ENCODE peak calls at places on chromosomes 11 and 22, in nine cellular contexts. U, S, D, W, E, O, P, V and R are unnamed samples.

GRCh38 chr11:115222218-115222862 is 281.9 kb downstream of the CADM1 start:
- DNase-seq in O (peak; percentile 54), V (no peak), S (peak; percentile 98), P (no peak), W (no peak), U (no peak), D (peak; percentile 9), E (no peak), R (no peak)

GRCh38 chr11:111665779-111666178 is 63.5 kb downstream of the SIK2 start:
- DNase-seq in E (no peak), O (peak; percentile 2), S (peak; percentile 71), W (no peak), U (no peak), D (peak; percentile 15), P (no peak), V (no peak), R (no peak)

GRCh38 chr22:29116397-29117123 is 43.7 kb downstream of the KREMEN1 start:
- DNase-seq in U (no peak), E (no peak), O (no peak), V (no peak), P (no peak), D (no peak), W (no peak), S (peak; percentile 84), R (no peak)

GRCh38 chr11:15248749-15249148 is 134.0 kb downstream of the INSC start:
- DNase-seq in V (no peak), W (no peak), E (no peak), P (no peak), U (no peak), D (no peak), O (no peak), S (no peak), R (no peak)

GRCh38 chr11:78290293-78291176 is 101.8 kb downstream of the USP35 start:
- DNase-seq in S (peak; percentile 58), V (peak; percentile 88), D (peak; percentile 42), P (no peak), U (no peak), W (no peak), O (no peak), E (no peak), R (no peak)

GRCh38 chr22:34914871-34915270 is 151.1 kb upstream of the ISX start:
- DNase-seq in P (no peak), O (no peak), W (no peak), E (no peak), V (no peak), S (no peak), D (no peak), U (no peak), R (no peak)

GRCh38 chr11:82557274-82557673 is 176.4 kb downstream of the FAM181B start:
- DNase-seq in D (no peak), E (no peak), O (no peak), P (no peak), W (no peak), U (peak; percentile 28), S (no peak), V (peak; percentile 30), R (no peak)

GRCh38 chr22:32587449-32587848 is 112.8 kb downstream of the FBXO7 start:
- DNase-seq in V (peak; percentile 69), P (no peak), W (peak; percentile 19), U (no peak), S (no peak), D (no peak), E (peak; percentile 93), O (no peak), R (no peak)

GRCh38 chr22:44755956-44756361 is 3.6 kb downstream of the ARHGAP8 start:
- DNase-seq in U (no peak), D (no peak), V (no peak), W (no peak), P (peak; percentile 40), E (no peak), S (no peak), O (no peak), R (peak; percentile 86)

GRCh38 chr11:34757026-34757451 is 136.1 kb downstream of the EHF start:
- DNase-seq in E (no peak), S (no peak), P (no peak), D (no peak), O (no peak), U (no peak), W (no peak), V (no peak), R (no peak)

GRCh38 chr11:111376453-111376871 is 2.6 kb downstream of the POU2AF1 start:
- DNase-seq in E (no peak), U (no peak), O (no peak), P (no peak), D (no peak), S (no peak), V (no peak), W (no peak), R (no peak)

GRCh38 chr22:47324435-47324990 is 562.1 kb downstream of the TBC1D22A start:
- DNase-seq in D (no peak), E (no peak), W (no peak), S (no peak), P (no peak), O (no peak), U (no peak), V (no peak), R (no peak)

GRCh38 chr11:132024587-132025295 is 654.3 kb downstream of the NTM start:
- DNase-seq in S (peak; percentile 89), D (no peak), W (no peak), E (no peak), P (no peak), O (no peak), U (no peak), V (no peak), R (no peak)

GRCh38 chr11:41201156-41201555 is 258.3 kb downstream of the LRRC4C start:
- DNase-seq in P (no peak), D (peak; percentile 8), S (peak; percentile 0), E (no peak), V (no peak), U (no peak), W (no peak), O (no peak), R (peak; percentile 29)

GRCh38 chr11:13216019-13217006 is 61.3 kb upstream of the BMAL1 start:
- DNase-seq in V (no peak), P (peak; percentile 94), O (peak; percentile 91), E (no peak), W (no peak), S (peak; percentile 98), U (no peak), D (no peak), R (no peak)

GRCh38 chr11:721347-721912 is 15.4 kb downstream of the EPS8L2 start:
- DNase-seq in O (no peak), V (no peak), P (no peak), U (no peak), W (no peak), E (no peak), S (no peak), D (no peak), R (no peak)

GRCh38 chr11:105046898-105047579 is 1.9 kb upstream of the CARD16 start:
- DNase-seq in U (no peak), S (peak; percentile 100), P (no peak), E (peak; percentile 18), D (no peak), O (peak; percentile 48), V (no peak), W (peak; percentile 47), R (no peak)

GRCh38 chr22:49924113-49924833 is 5.8 kb downstream of the CRELD2 start:
- DNase-seq in V (no peak), E (no peak), U (no peak), W (no peak), D (no peak), S (no peak), O (no peak), P (no peak), R (no peak)

GRCh38 chr11:67431346-67432249 is 3.3 kb downstream of the RPS6KB2 start:
- DNase-seq in O (no peak), W (no peak), S (no peak), E (no peak), U (no peak), D (no peak), V (no peak), P (no peak), R (no peak)

GRCh38 chr11:67429722-67430121 is 1.4 kb downstream of the RPS6KB2 start:
- DNase-seq in V (no peak), S (no peak), E (no peak), D (no peak), O (no peak), W (no peak), U (no peak), P (no peak), R (no peak)

GRCh38 chr11:67429038-67429668 is 859 bp downstream of the RPS6KB2 start:
- DNase-seq in E (no peak), V (no peak), U (no peak), O (no peak), D (peak; percentile 42), S (no peak), P (no peak), W (no peak), R (no peak)

GRCh38 chr11:67423891-67424613 is 4.2 kb upstream of the RPS6KB2 start:
- DNase-seq in S (no peak), W (no peak), D (no peak), U (no peak), O (no peak), P (no peak), V (no peak), E (no peak), R (no peak)

GRCh38 chr11:67428052-67429001 is at the start of gene RPS6KB2:
- DNase-seq in W (peak; percentile 98), O (peak; percentile 99), U (peak; percentile 99), D (peak; percentile 97), E (peak; percentile 99), P (peak; percentile 94), V (peak; percentile 100), S (peak; percentile 96), R (peak; percentile 99)
- TF ChIP-seq POLR2A in W (peak; percentile 89), O (peak; percentile 82), U (peak; percentile 93), D (peak; percentile 89), E (peak; percentile 95), P (peak; percentile 52), V (peak; percentile 82), S (peak; percentile 83), R (peak; percentile 93)

GRCh38 chr11:114153224-114153623 is 93.7 kb downstream of the ZBTB16 start:
- DNase-seq in P (no peak), S (no peak), D (no peak), U (no peak), O (no peak), V (no peak), E (no peak), W (no peak), R (no peak)
- H3K4me1 ChIP-seq in P (no peaks in the 10 kb centered on the region), S (no peaks in the 10 kb centered on the region), D (peaks cover 14% of the 10 kb centered on the region), U (peaks cover 58% of the 10 kb centered on the region), O (no peaks in the 10 kb centered on the region), V (peaks cover 96% of the 10 kb centered on the region), E (peaks cover 20% of the 10 kb centered on the region), W (peaks cover 37% of the 10 kb centered on the region), R (peaks cover 77% of the 10 kb centered on the region)

DNA sequence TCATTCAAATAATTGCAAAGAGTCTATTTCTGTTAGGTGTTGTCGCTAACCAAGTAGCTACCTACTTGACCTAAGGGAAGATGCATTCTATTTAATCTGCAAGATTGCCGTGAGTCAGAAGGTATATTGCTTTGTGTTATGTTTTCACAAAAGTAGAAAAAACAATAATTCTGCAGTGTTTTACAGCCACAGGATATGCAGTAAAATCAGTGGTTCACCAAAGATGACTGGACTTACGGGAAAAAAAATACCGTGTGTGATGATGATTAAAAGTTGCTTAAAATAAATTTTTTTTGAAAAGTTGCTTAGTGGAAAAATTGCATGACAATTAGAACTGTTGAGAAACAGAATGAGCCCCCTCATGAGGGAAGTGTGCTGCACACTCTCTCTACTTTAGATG is 209.1 kb downstream of the DDX10 start:
- DNase-seq in O (no peak), E (no peak), P (no peak), W (no peak), U (no peak), D (no peak), V (no peak), S (no peak), R (no peak)
- H3K27ac ChIP-seq in O (no peak overlapping the region), E (no peak overlapping the region), P (peak overlapping the region; percentile 75), W (no peak overlapping the region), U (no peak overlapping the region), D (no peak overlapping the region), V (no peak overlapping the region), S (no peak overlapping the region), R (no peak overlapping the region)

GRCh38 chr22:20587206-20587958 is 80.0 kb downstream of the MED15 start:
- DNase-seq in W (no peak), D (no peak), U (no peak), V (no peak), S (no peak), E (no peak), P (no peak), O (no peak), R (no peak)
- TF ChIP-seq POLR2A in W (no peak), D (no peak), U (no peak), V (no peak), S (no peak), E (no peak), P (no peak), O (no peak), R (no peak)